ENCODE peak calls at places on chromosomes 5 and 9, in five cellular contexts. O is thyroid gland; S is CD4-positive, CD25-positive, alpha-beta regulatory T cell; A is colonic mucosa; M is body of pancreas. I is an unnamed sample.

GRCh38 chr5:171534009-171534895 is 114.8 kb downstream of the FGF18 start:
- DNase-seq in A (no peak), S (no peak), M (no peak), O (no peak), I (no peak)

GRCh38 chr5:131221888-131222287 is 42.0 kb upstream of the CDC42SE2 start:
- DNase-seq in O (no peak), A (no peak), M (no peak), S (no peak), I (no peak)

GRCh38 chr9:136831002-136831719 is 11.1 kb upstream of the AJM1 start:
- DNase-seq in O (no peak), A (no peak), M (no peak), S (no peak), I (no peak)

GRCh38 chr9:26802921-26803320 is 89.7 kb downstream of the CAAP1 start:
- DNase-seq in S (no peak), M (no peak), O (no peak), A (no peak), I (no peak)

GRCh38 chr9:81318571-81318970 is 370.8 kb downstream of the TLE1 start:
- DNase-seq in M (no peak), A (no peak), S (no peak), O (no peak), I (no peak)

GRCh38 chr5:64210866-64211265 is 45.2 kb downstream of the RNF180 start:
- DNase-seq in O (no peak), A (no peak), M (no peak), S (no peak), I (no peak)

GRCh38 chr5:160021818-160022446 is 13.0 kb downstream of the TTC1 start:
- DNase-seq in M (peak; percentile 50), O (peak; percentile 42), A (peak; percentile 79), S (peak; percentile 73), I (peak; percentile 32)

GRCh38 chr5:38456657-38457056 is 99.8 kb downstream of the LIFR start:
- DNase-seq in O (no peak), A (no peak), S (no peak), M (no peak), I (no peak)

GRCh38 chr9:109568568-109569210 is 70.6 kb upstream of the PTPN3 start:
- DNase-seq in S (no peak), M (peak; percentile 42), O (peak; percentile 20), A (no peak), I (no peak)

GRCh38 chr5:177429248-177430045 is 3.0 kb downstream of the GRK6 start:
- DNase-seq in A (peak; percentile 57), O (peak; percentile 30), S (peak; percentile 79), M (peak; percentile 29), I (peak; percentile 93)

GRCh38 chr5:141634162-141634561 is 2.5 kb downstream of the HDAC3 start:
- DNase-seq in M (no peak), A (no peak), O (no peak), S (no peak), I (no peak)

GRCh38 chr5:14748180-14748900 is 83.8 kb downstream of the OTULIN start:
- DNase-seq in O (no peak), A (no peak), S (no peak), M (no peak), I (no peak)

GRCh38 chr5:41785061-41785460 is 85.2 kb downstream of the OXCT1 start:
- DNase-seq in S (no peak), M (no peak), O (no peak), A (no peak), I (no peak)
- H3K27ac ChIP-seq in S (no peak overlapping the region), M (no peak overlapping the region), O (no peak overlapping the region), A (no peak overlapping the region), I (no peak overlapping the region)

GRCh38 chr9:134389659-134390058 is 63.4 kb downstream of the RXRA start:
- DNase-seq in M (no peak), O (no peak), S (no peak), A (no peak), I (no peak)
- H3K4me1 ChIP-seq in M (peaks cover 71% of the 10 kb centered on the region), O (peaks cover 89% of the 10 kb centered on the region), S (peaks cover 51% of the 10 kb centered on the region), A (peaks cover 17% of the 10 kb centered on the region), I (peaks cover 85% of the 10 kb centered on the region)

GRCh38 chr9:977361-978116 is 1.1 kb downstream of the DMRT3 start:
- DNase-seq in O (peak; percentile 36), M (no peak), S (no peak), A (no peak), I (no peak)
- H3K27me3 ChIP-seq in O (no peaks in the 10 kb centered on the region), M (peaks cover 22% of the 10 kb centered on the region), S (peaks cover 58% of the 10 kb centered on the region), A (peaks cover 92% of the 10 kb centered on the region), I (no peaks in the 10 kb centered on the region)

DNA sequence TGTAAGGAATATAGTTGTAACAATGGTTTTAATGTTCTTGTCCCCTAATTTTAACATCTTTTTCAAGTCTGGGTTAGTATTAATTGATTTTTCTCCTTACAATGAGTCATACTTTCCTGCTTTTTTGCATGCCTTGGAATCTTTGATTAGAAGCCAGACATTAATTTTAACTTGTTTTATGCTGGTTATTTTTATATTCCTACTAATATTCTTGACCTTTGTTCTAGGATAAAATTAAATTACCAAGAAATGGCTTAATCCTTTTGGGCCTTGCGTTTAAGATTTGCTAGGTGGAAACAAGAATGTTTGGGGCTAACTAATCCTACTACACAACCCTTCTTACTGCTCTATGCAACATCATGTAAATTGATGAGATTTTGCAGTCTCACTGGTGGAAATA is 47.1 kb downstream of the ZCCHC7 start:
- DNase-seq in O (no peak), S (no peak), M (no peak), A (no peak), I (no peak)
- H3K27ac ChIP-seq in O (no peak overlapping the region), S (no peak overlapping the region), M (no peak overlapping the region), A (no peak overlapping the region), I (no peak overlapping the region)

DNA sequence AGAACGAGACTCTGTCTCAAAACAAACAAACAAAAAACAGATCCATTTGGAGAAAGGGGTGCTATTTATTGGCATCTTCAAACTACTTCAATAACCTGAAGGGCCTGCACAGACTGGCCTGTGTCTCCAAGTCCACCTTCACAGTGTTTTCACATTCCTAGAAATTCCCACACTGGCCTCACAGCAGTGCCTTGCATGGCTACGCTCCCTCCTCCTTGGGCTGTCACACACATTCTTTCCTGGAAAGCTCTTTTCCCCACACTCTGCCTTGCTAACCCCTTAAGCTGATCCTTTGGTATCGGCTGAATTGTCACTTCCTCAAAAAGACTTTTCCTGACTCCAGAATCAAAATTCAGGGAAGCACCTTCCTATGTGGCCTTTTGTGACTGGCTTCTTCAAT is 19.8 kb downstream of the FAM151B start:
- DNase-seq in S (no peak), A (no peak), M (no peak), O (no peak), I (no peak)
- H3K4me1 ChIP-seq in S (no peaks in the 10 kb centered on the region), A (no peaks in the 10 kb centered on the region), M (no peaks in the 10 kb centered on the region), O (no peaks in the 10 kb centered on the region), I (no peaks in the 10 kb centered on the region)

DNA sequence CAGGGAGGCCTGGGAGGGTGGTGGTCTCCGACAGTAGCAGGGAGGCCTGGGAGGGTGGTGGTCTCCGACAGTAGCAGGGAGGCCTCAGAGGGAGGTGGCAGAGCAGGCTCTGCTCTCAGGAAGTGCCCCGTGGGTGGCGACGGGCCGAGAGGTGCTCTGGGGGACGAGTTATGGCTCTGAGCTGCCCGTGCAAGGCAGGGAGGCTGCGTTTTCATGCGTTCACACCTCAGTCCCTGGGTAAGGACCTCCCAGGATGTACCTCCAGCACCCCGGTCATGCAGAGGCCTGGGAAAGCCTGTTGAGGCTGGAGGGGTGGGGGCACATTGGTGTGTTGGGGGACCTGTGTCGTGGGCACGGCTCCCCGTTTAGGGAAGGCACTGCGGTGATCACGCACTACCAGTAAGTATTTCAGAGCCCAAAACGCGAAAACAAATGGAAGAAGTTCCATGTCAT is 37.4 kb upstream of the CLPTM1L start:
- DNase-seq in O (no peak), S (no peak), A (no peak), M (no peak), I (no peak)
- H3K27me3 ChIP-seq in O (no peaks in the 10 kb centered on the region), S (no peaks in the 10 kb centered on the region), A (no peaks in the 10 kb centered on the region), M (no peaks in the 10 kb centered on the region), I (no peaks in the 10 kb centered on the region)

GRCh38 chr9:84755375-84755774 is 85.8 kb downstream of the NTRK2 start:
- DNase-seq in O (no peak), A (no peak), S (no peak), M (no peak), I (no peak)
- H3K27ac ChIP-seq in O (no peak overlapping the region), A (no peak overlapping the region), S (no peak overlapping the region), M (no peak overlapping the region), I (no peak overlapping the region)

GRCh38 chr9:126376311-126376902 is 49.8 kb downstream of the MVB12B start:
- DNase-seq in M (no peak), A (peak; percentile 73), S (no peak), O (no peak), I (no peak)
- H3K4me1 ChIP-seq in M (peaks cover under 1% of the 10 kb centered on the region), A (no peaks in the 10 kb centered on the region), S (no peaks in the 10 kb centered on the region), O (peaks cover 29% of the 10 kb centered on the region), I (no peaks in the 10 kb centered on the region)

DNA sequence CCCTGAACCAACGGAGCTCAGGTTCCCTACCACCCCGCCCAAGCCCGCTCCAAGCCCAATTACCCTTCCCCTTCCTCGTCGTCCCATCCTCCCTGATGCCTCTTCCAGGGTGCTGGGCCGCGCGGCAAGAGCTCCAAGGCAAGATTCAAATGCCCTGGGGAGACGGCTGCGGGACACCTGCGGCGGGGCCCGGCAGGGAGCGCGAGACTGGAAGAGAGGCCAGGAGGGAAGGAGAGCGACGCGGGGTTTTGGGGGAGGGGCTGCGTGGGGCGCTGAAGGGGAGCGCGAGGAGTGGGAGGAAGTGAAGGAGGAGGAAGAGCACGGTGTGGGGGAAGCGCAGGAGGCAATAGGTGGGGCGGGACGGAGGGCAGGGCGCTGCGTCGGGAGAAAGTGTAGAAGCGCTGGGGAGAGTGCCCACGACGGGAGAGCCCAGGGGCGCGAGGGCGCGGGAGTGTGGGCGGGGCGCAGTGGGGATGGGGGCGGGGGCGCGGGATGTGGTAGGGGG is 975 bp upstream of the NXNL2 start:
- DNase-seq in S (no peak), M (peak; percentile 34), O (peak; percentile 41), A (peak; percentile 42), I (no peak)
- H3K27me3 ChIP-seq in S (peaks cover 4% of the 10 kb centered on the region), M (no peaks in the 10 kb centered on the region), O (no peaks in the 10 kb centered on the region), A (no peaks in the 10 kb centered on the region), I (peaks cover 6% of the 10 kb centered on the region)

I was measured in Peyer's patch.